ENCODE peak calls at places on chromosomes 6 and 20, in nine cellular contexts. U is osteocyte, F is RWPE2, L is stomach, T is fibroblast of pulmonary artery, A is astrocyte of the cerebellum, X is endothelial cell, E is WTC11, Q is tibial artery. D is an unnamed sample.

GRCh38 chr20:20887593-20888272 is 175.3 kb upstream of the RALGAPA2 start:
- DNase-seq in X (no peak), F (no peak), E (peak; percentile 54), T (no peak), L (no peak), A (no peak), Q (no peak), U (no peak), D (no peak)

GRCh38 chr6:161161889-161162624 is 111.8 kb downstream of the AGPAT4 start:
- DNase-seq in T (peak; percentile 57), E (no peak), A (peak; percentile 69), U (no peak), L (no peak), X (no peak), F (no peak), Q (no peak), D (no peak)

GRCh38 chr6:12203001-12203400 is 87.2 kb upstream of the EDN1 start:
- DNase-seq in T (peak; percentile 75), U (no peak), Q (no peak), E (no peak), X (no peak), L (no peak), F (no peak), A (no peak), D (no peak)

GRCh38 chr20:10863337-10864060 is 189.7 kb upstream of the JAG1 start:
- DNase-seq in T (peak; percentile 91), E (no peak), U (no peak), X (no peak), F (no peak), A (peak; percentile 81), L (no peak), Q (no peak), D (no peak)

GRCh38 chr6:79713701-79714322 is 82.7 kb downstream of the SH3BGRL2 start:
- DNase-seq in X (peak; percentile 63), T (peak; percentile 66), U (no peak), Q (no peak), A (no peak), L (peak; percentile 35), E (peak; percentile 54), F (no peak), D (no peak)

GRCh38 chr20:20594171-20594530 is 118.3 kb downstream of the RALGAPA2 start:
- DNase-seq in U (no peak), F (no peak), X (no peak), Q (no peak), L (no peak), A (no peak), T (peak; percentile 57), E (no peak), D (no peak)

GRCh38 chr6:83055366-83055964 is 10.2 kb downstream of the UBE3D start:
- DNase-seq in X (peak; percentile 65), E (peak; percentile 44), U (no peak), T (peak; percentile 66), L (peak; percentile 44), F (no peak), A (no peak), Q (peak; percentile 28), D (no peak)

GRCh38 chr6:116446399-116446798 is 14.8 kb upstream of the CALHM6 start:
- DNase-seq in L (no peak), T (no peak), E (no peak), Q (no peak), X (no peak), A (no peak), U (no peak), F (no peak), D (no peak)

GRCh38 chr20:22582960-22583772 is 1.2 kb downstream of the FOXA2 start:
- DNase-seq in Q (no peak), X (peak; percentile 24), L (peak; percentile 31), U (no peak), F (no peak), T (no peak), A (no peak), E (peak; percentile 41), D (no peak)

GRCh38 chr6:1817033-1817761 is 207.5 kb downstream of the FOXC1 start:
- DNase-seq in Q (no peak), X (no peak), A (peak; percentile 68), F (no peak), T (peak; percentile 78), L (no peak), E (no peak), U (no peak), D (no peak)

GRCh38 chr6:82616386-82617028 is 252.9 kb downstream of the TPBG start:
- DNase-seq in Q (no peak), T (peak; percentile 16), L (no peak), X (no peak), F (no peak), E (no peak), A (no peak), U (no peak), D (no peak)

GRCh38 chr6:104995989-104996617 is 39.2 kb downstream of the LIN28B start:
- DNase-seq in U (no peak), X (no peak), L (no peak), T (peak; percentile 30), A (peak; percentile 19), F (no peak), Q (no peak), E (no peak), D (no peak)

GRCh38 chr6:152220785-152221184 is 413.3 kb downstream of the ESR1 start:
- DNase-seq in L (no peak), X (no peak), U (no peak), Q (no peak), A (no peak), E (no peak), F (no peak), T (no peak), D (no peak)

GRCh38 chr6:2534406-2535139 is 216.1 kb downstream of the MYLK4 start:
- DNase-seq in X (peak; percentile 21), E (no peak), U (no peak), T (peak; percentile 28), L (no peak), Q (no peak), A (no peak), F (no peak), D (no peak)

GRCh38 chr6:161618816-161619454 is 345.1 kb upstream of the AGPAT4 start:
- DNase-seq in X (peak; percentile 27), F (no peak), T (peak; percentile 49), E (peak; percentile 54), L (no peak), A (peak; percentile 65), Q (no peak), U (no peak), D (no peak)

GRCh38 chr20:40931348-40932044 is 97.1 kb upstream of the TOP1 start:
- DNase-seq in U (peak; percentile 53), E (no peak), Q (no peak), L (no peak), F (no peak), A (no peak), T (no peak), X (no peak), D (no peak)

GRCh38 chr20:3312940-3313656 is 74.1 kb upstream of the SLC4A11 start:
- DNase-seq in E (no peak), L (no peak), Q (peak; percentile 27), X (no peak), A (no peak), F (no peak), U (no peak), T (peak; percentile 80), D (no peak)

GRCh38 chr6:169495601-169496000 is 206.2 kb downstream of the WDR27 start:
- DNase-seq in A (no peak), T (peak; percentile 56), X (no peak), L (no peak), Q (no peak), E (no peak), U (no peak), F (no peak), D (no peak)

GRCh38 chr6:137698636-137699035 is 168.4 kb upstream of the TNFAIP3 start:
- DNase-seq in A (no peak), F (no peak), Q (peak; percentile 43), T (no peak), L (no peak), X (no peak), U (no peak), E (no peak), D (no peak)

GRCh38 chr6:137700751-137701477 is 166.1 kb upstream of the TNFAIP3 start:
- DNase-seq in L (no peak), U (no peak), A (no peak), X (no peak), Q (no peak), F (no peak), E (no peak), T (peak; percentile 66), D (no peak)

GRCh38 chr6:137696765-137697164 is 170.3 kb upstream of the TNFAIP3 start:
- DNase-seq in E (no peak), L (no peak), T (no peak), X (no peak), Q (no peak), F (no peak), A (no peak), U (no peak), D (no peak)

GRCh38 chr6:137699036-137699683 is 167.9 kb upstream of the TNFAIP3 start:
- DNase-seq in X (no peak), L (no peak), T (no peak), U (no peak), E (no peak), F (no peak), Q (peak; percentile 33), A (no peak), D (no peak)

GRCh38 chr6:137697267-137697938 is 169.7 kb upstream of the TNFAIP3 start:
- DNase-seq in T (peak; percentile 87), X (peak; percentile 51), L (no peak), U (no peak), Q (no peak), A (peak; percentile 29), F (no peak), E (peak; percentile 19), D (no peak)
- TF ChIP-seq CTCF in T (no peak), X (peak; percentile 61), L (no peak), U (no peak), Q (no peak), A (no peak), F (no peak), E (no peak), D (peak; percentile 17)

GRCh38 chr20:1118336-1119127 is at the start of gene PSMF1:
- DNase-seq in X (peak; percentile 96), Q (peak; percentile 93), T (peak; percentile 92), A (peak; percentile 74), F (peak; percentile 94), L (peak; percentile 98), E (peak; percentile 92), U (peak; percentile 97), D (peak; percentile 98)
- TF ChIP-seq CTCF in X (no peak), Q (no peak), T (no peak), A (no peak), F (no peak), L (peak; percentile 34), E (no peak), U (peak; percentile 8), D (no peak)

DNA sequence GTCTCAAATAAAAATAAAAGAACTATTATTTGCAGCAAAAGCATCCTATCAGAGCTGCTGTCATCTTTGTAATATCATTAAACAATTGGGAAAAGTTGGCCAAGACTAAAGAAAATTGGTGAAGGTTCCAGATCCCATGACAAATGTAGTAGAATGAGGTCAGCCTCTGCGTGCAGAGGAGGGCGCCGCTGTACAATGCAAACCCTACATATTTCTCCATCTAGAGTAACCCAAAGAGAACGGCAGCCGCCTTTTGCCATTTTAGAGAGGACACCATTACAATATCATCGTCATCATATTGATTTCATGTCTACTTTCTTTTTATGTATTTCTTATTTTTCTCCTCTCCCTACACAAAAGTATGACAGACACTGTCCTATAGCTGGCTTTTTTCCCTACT is 59.5 kb downstream of the ZMYND8 start:
- DNase-seq in T (peak; percentile 41), X (no peak), U (no peak), F (peak; percentile 54), A (no peak), L (no peak), Q (no peak), E (no peak), D (no peak)
- TF ChIP-seq CTCF in T (no peak), X (no peak), U (no peak), F (peak; percentile 26), A (no peak), L (no peak), Q (no peak), E (no peak), D (peak; percentile 40)

GRCh38 chr20:48148916-48149672 is 363.8 kb upstream of the SULF2 start:
- DNase-seq in E (no peak), T (no peak), F (no peak), X (no peak), L (no peak), Q (no peak), A (no peak), U (no peak), D (no peak)
- TF ChIP-seq CTCF in E (no peak), T (no peak), F (peak; percentile 58), X (no peak), L (no peak), Q (no peak), A (no peak), U (no peak), D (peak; percentile 34)